ENCODE peak calls at places on chromosomes 6 and 20, in seven cellular contexts. N, R, D, V, W, U and P are unnamed samples.

GRCh38 chr6:45772886-45773285 is 242.8 kb downstream of the CLIC5 start:
- DNase-seq in V (no peak), U (no peak), R (no peak), W (no peak), N (no peak), D (no peak), P (no peak)

GRCh38 chr6:13762648-13763441 is 51.2 kb upstream of the RANBP9 start:
- DNase-seq in N (no peak), W (peak; percentile 67), R (no peak), D (peak; percentile 33), U (no peak), V (peak; percentile 63), P (no peak)

GRCh38 chr6:324729-325125 is 32.4 kb downstream of the DUSP22 start:
- DNase-seq in D (no peak), R (no peak), U (no peak), V (no peak), N (no peak), W (no peak), P (no peak)

GRCh38 chr6:112562348-112563220 is 215.5 kb downstream of the RFPL4B start:
- DNase-seq in W (no peak), D (no peak), N (no peak), V (no peak), R (no peak), U (no peak), P (no peak)

GRCh38 chr6:16712931-16713484 is 48.3 kb downstream of the ATXN1 start:
- DNase-seq in U (no peak), N (no peak), W (peak; percentile 68), V (no peak), R (peak; percentile 48), D (peak; percentile 21), P (no peak)

GRCh38 chr6:167945937-167946485 is 51.5 kb upstream of the KIF25 start:
- DNase-seq in N (no peak), D (no peak), W (no peak), U (no peak), V (no peak), R (no peak), P (no peak)

GRCh38 chr6:31572041-31572911 is at the start of gene LTA:
- DNase-seq in N (no peak), U (no peak), R (no peak), V (no peak), D (no peak), W (no peak), P (no peak)

GRCh38 chr20:3973705-3974104 is 41.7 kb downstream of the RNF24 start:
- DNase-seq in U (no peak), D (no peak), R (no peak), W (no peak), N (no peak), V (no peak), P (no peak)

GRCh38 chr20:44728835-44729342 is 13.7 kb downstream of the CCN5 start:
- DNase-seq in V (peak; percentile 87), W (peak; percentile 83), N (peak; percentile 94), U (peak; percentile 55), R (peak; percentile 86), D (peak; percentile 85), P (no peak)

GRCh38 chr6:28791002-28791383 is 132.8 kb downstream of the TRIM27 start:
- DNase-seq in D (no peak), W (no peak), U (no peak), V (no peak), R (no peak), N (no peak), P (no peak)

GRCh38 chr6:150211700-150212615 is 69.1 kb downstream of the PPP1R14C start:
- DNase-seq in W (no peak), N (no peak), D (no peak), V (no peak), R (no peak), U (no peak), P (no peak)

GRCh38 chr6:54860739-54861138 is 14.2 kb downstream of the FAM83B start:
- DNase-seq in D (no peak), V (no peak), U (no peak), W (no peak), R (no peak), N (no peak), P (no peak)

GRCh38 chr6:62775427-62776022 is 435.7 kb upstream of the FKBP1C start:
- DNase-seq in N (no peak), W (no peak), V (no peak), R (no peak), U (no peak), D (no peak), P (no peak)

GRCh38 chr6:157443066-157443800 is 62.2 kb downstream of the ZDHHC14 start:
- DNase-seq in R (no peak), U (no peak), D (no peak), W (no peak), N (no peak), V (no peak), P (no peak)

GRCh38 chr6:135300576-135300975 is 119.5 kb downstream of the MYB start:
- DNase-seq in N (no peak), R (no peak), D (no peak), W (no peak), V (no peak), U (no peak), P (no peak)

GRCh38 chr6:101322921-101323320 is 70.6 kb upstream of the GRIK2 start:
- DNase-seq in R (no peak), D (no peak), W (no peak), U (no peak), V (no peak), N (no peak), P (no peak)

GRCh38 chr20:5100684-5101347 is 18.9 kb downstream of the PCNA start:
- DNase-seq in V (peak; percentile 75), R (peak; percentile 50), D (peak; percentile 70), W (peak; percentile 67), U (peak; percentile 80), N (peak; percentile 88), P (peak; percentile 63)

GRCh38 chr6:105798057-105798456 is 288.1 kb upstream of the PRDM1 start:
- DNase-seq in U (no peak), R (no peak), V (no peak), D (no peak), W (no peak), N (no peak), P (no peak)

DNA sequence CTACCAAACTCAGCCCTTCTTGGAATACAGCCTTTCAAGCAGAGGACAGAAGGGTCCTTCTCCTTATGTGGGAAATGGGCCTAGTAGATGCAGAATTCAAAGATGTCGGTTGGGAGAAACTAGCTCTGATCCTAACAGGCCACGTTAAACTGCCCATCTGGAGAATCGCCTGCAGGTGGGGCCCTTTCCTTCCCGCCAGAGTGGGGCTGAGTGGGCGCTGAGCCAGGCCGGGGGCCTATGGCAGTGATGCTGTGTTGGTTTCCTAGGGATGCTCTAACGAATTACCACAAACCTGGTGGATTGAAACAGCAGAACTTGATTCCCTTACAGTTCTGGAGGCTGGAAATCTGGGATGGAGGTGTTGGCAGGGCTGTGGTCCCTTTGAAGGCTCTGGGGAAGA is 9.1 kb downstream of the MAPK13 start:
- DNase-seq in D (no peak), N (no peak), W (no peak), R (no peak), V (no peak), U (peak; percentile 71), P (no peak)
- TF ChIP-seq CTCF in D (no peak), N (peak; percentile 25), W (no peak), R (no peak), V (no peak), U (peak; percentile 21), P (peak; percentile 41)

DNA sequence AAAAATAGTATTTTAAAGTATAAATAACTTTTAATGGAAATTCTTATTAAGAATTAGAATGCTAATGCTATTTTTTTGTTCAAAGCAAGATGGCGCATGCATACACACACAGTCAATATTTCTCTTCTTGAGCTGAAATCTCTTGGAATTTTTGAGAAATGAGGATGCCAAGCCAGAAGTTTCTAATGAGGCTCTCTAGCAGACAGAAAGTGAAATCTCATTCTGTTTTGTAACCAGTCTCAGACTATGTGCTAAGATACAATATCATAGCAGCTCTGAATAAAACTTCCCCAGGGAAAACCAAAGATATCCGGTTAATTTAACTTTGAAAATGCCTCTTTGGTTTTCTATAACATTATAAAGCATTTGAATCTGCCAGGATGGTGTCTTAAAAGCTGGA is 97.2 kb upstream of the HDAC2 start:
- DNase-seq in D (no peak), V (no peak), U (no peak), N (no peak), R (no peak), W (no peak), P (no peak)
- TF ChIP-seq CTCF in D (no peak), V (no peak), U (no peak), N (no peak), R (peak; percentile 25), W (no peak), P (no peak)

GRCh38 chr6:111356551-111356950 is 126.5 kb downstream of the REV3L start:
- DNase-seq in W (no peak), R (no peak), N (no peak), V (no peak), U (no peak), D (no peak), P (no peak)

GRCh38 chr6:111367393-111368088 is 115.5 kb downstream of the REV3L start:
- DNase-seq in R (no peak), N (no peak), U (no peak), W (no peak), V (no peak), D (no peak), P (no peak)

GRCh38 chr6:111358454-111358853 is 124.6 kb downstream of the REV3L start:
- DNase-seq in D (no peak), U (no peak), V (no peak), W (no peak), R (no peak), N (no peak), P (no peak)

GRCh38 chr6:111357680-111358079 is 125.3 kb downstream of the REV3L start:
- DNase-seq in V (no peak), U (no peak), D (no peak), R (no peak), W (no peak), N (no peak), P (no peak)

DNA sequence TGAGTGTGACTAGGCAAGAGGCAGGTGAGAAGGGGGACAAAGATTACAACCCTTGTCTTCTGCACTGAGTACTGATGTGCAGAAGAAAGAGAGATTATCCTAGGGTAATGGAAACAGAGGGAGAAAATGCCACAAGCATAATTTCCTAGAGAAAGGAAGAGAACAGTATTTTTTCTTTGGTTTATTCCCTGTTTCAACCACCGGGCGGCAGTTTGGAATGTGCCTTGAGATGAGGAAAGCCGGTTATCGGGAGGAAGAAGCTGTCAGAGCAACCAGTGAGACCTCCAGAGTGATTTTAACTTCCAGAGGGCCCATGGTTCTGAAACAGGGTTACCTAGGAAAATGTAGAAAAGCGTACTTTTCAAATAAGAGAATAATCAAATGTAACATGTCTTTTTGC is 121.4 kb downstream of the REV3L start:
- DNase-seq in W (no peak), U (peak; percentile 49), D (no peak), N (no peak), V (no peak), R (no peak), P (no peak)
- TF ChIP-seq CTCF in W (no peak), U (no peak), D (no peak), N (peak; percentile 60), V (peak; percentile 28), R (peak; percentile 54), P (peak; percentile 60)

GRCh38 chr6:141607956-141608355 is 524.8 kb upstream of the GJE1 start:
- DNase-seq in U (no peak), N (no peak), V (no peak), D (no peak), R (no peak), W (no peak), P (no peak)

DNA sequence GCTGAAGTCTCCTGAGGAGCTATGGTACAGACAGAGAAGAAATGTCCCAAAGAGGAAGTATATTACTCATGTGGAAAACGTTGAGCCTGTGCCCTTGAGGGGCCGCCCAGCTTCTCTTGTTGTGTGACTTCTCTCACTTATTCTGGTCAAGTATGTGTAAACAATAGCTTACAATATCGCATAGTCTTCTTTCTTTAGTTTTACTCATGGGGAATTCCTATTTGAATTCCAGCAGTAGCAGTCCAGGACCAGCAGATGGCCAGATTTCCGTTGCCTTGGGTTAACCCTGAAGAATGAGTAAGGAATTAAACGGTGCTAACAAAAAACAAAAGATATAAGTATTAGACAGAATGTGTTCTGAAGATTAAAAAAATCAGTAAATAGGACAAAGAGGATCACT is 522.0 kb upstream of the GJE1 start:
- DNase-seq in V (no peak), D (no peak), W (no peak), R (no peak), N (no peak), U (peak; percentile 12), P (no peak)
- TF ChIP-seq CTCF in V (no peak), D (no peak), W (no peak), R (no peak), N (peak; percentile 31), U (no peak), P (peak; percentile 37)